ENCODE peak calls at places on chromosomes 11 and 22, in four cellular contexts. One of them, this sample, is unnamed.

GRCh38 chr11:90449643-90450042 is 226.8 kb upstream of the CHORDC1 start:
- DNase-seq in K562: no peak
- DNase-seq in GM12878: no peak
- DNase-seq in HepG2: no peak
- DNase-seq in this sample: no peak

GRCh38 chr11:67452141-67452952 is at the start of gene GPR152:
- DNase-seq in K562: no peak
- DNase-seq in GM12878: no peak
- DNase-seq in HepG2: no peak
- DNase-seq in this sample: no peak

GRCh38 chr11:75735181-75735845 is 17.7 kb downstream of the MOGAT2 start:
- DNase-seq in K562: no peak
- DNase-seq in GM12878: no peak
- DNase-seq in HepG2: no peak
- DNase-seq in this sample: no peak

GRCh38 chr11:12003815-12004214 is 4.6 kb downstream of the DKK3 start:
- DNase-seq in K562: no peak
- DNase-seq in GM12878: no peak
- DNase-seq in HepG2: no peak
- DNase-seq in this sample: no peak

GRCh38 chr11:20544536-20545237 is 54.7 kb upstream of the SLC6A5 start:
- DNase-seq in K562: no peak
- DNase-seq in GM12878: no peak
- DNase-seq in HepG2: no peak
- DNase-seq in this sample: peak

GRCh38 chr11:74255741-74256369 is 55.6 kb downstream of the P4HA3 start:
- DNase-seq in K562: peak
- DNase-seq in GM12878: no peak
- DNase-seq in HepG2: peak
- DNase-seq in this sample: peak

GRCh38 chr11:68038718-68039525 is at the start of gene TCIRG1:
- DNase-seq in K562: peak
- DNase-seq in GM12878: peak
- DNase-seq in HepG2: peak
- DNase-seq in this sample: peak

GRCh38 chr22:20583471-20583922 is 76.1 kb downstream of the MED15 start:
- DNase-seq in K562: no peak
- DNase-seq in GM12878: no peak
- DNase-seq in HepG2: no peak
- DNase-seq in this sample: peak

GRCh38 chr22:35987487-35987886 is 41.1 kb downstream of the RBFOX2 start:
- DNase-seq in K562: no peak
- DNase-seq in GM12878: no peak
- DNase-seq in HepG2: peak
- DNase-seq in this sample: no peak

GRCh38 chr22:20524004-20524481 is 16.6 kb downstream of the MED15 start:
- DNase-seq in K562: peak
- DNase-seq in GM12878: peak
- DNase-seq in HepG2: peak
- DNase-seq in this sample: no peak

GRCh38 chr11:119846374-119846773 is 117.4 kb upstream of the NECTIN1 start:
- DNase-seq in K562: no peak
- DNase-seq in GM12878: no peak
- DNase-seq in HepG2: no peak
- DNase-seq in this sample: no peak

GRCh38 chr22:26718905-26719304 is 61.5 kb downstream of the MIAT start:
- DNase-seq in K562: no peak
- DNase-seq in GM12878: no peak
- DNase-seq in HepG2: no peak
- DNase-seq in this sample: no peak

GRCh38 chr11:90836031-90836430 is 613.2 kb upstream of the CHORDC1 start:
- DNase-seq in K562: no peak
- DNase-seq in GM12878: no peak
- DNase-seq in HepG2: no peak
- DNase-seq in this sample: no peak

GRCh38 chr11:11594162-11594561 is 27.6 kb downstream of the GALNT18 start:
- DNase-seq in K562: no peak
- DNase-seq in GM12878: no peak
- DNase-seq in HepG2: no peak
- DNase-seq in this sample: no peak

GRCh38 chr11:88313441-88313840 is 24.1 kb downstream of the CTSC start:
- DNase-seq in K562: no peak
- DNase-seq in GM12878: no peak
- DNase-seq in HepG2: no peak
- DNase-seq in this sample: no peak

GRCh38 chr11:116891746-116892145 is 54.3 kb upstream of the APOA1 start:
- DNase-seq in K562: no peak
- DNase-seq in GM12878: no peak
- DNase-seq in HepG2: no peak
- DNase-seq in this sample: no peak

GRCh38 chr11:116993599-116993998 is 104.6 kb downstream of the SIK3 start:
- DNase-seq in K562: no peak
- DNase-seq in GM12878: no peak
- DNase-seq in HepG2: no peak
- DNase-seq in this sample: peak

GRCh38 chr22:39543095-39543494 is 10.5 kb upstream of the RPS19BP1 start:
- DNase-seq in K562: peak
- DNase-seq in GM12878: no peak
- DNase-seq in HepG2: no peak
- DNase-seq in this sample: peak

GRCh38 chr22:39547587-39547947 is 15.0 kb upstream of the RPS19BP1 start:
- DNase-seq in K562: no peak
- DNase-seq in GM12878: no peak
- DNase-seq in HepG2: no peak
- DNase-seq in this sample: no peak

GRCh38 chr22:39546889-39547586 is 14.5 kb upstream of the RPS19BP1 start:
- DNase-seq in K562: no peak
- DNase-seq in GM12878: no peak
- DNase-seq in HepG2: no peak
- DNase-seq in this sample: no peak

GRCh38 chr22:39545310-39546063 is 12.9 kb upstream of the RPS19BP1 start:
- DNase-seq in K562: peak
- DNase-seq in GM12878: no peak
- DNase-seq in HepG2: no peak
- DNase-seq in this sample: peak

GRCh38 chr22:39546064-39546365 is 13.5 kb upstream of the RPS19BP1 start:
- DNase-seq in K562: no peak
- DNase-seq in GM12878: no peak
- DNase-seq in HepG2: no peak
- DNase-seq in this sample: no peak
- TF ChIP-seq REST in K562: peak
- TF ChIP-seq REST in GM12878: no peak
- TF ChIP-seq REST in HepG2: no peak
- TF ChIP-seq REST in this sample: no peak

DNA sequence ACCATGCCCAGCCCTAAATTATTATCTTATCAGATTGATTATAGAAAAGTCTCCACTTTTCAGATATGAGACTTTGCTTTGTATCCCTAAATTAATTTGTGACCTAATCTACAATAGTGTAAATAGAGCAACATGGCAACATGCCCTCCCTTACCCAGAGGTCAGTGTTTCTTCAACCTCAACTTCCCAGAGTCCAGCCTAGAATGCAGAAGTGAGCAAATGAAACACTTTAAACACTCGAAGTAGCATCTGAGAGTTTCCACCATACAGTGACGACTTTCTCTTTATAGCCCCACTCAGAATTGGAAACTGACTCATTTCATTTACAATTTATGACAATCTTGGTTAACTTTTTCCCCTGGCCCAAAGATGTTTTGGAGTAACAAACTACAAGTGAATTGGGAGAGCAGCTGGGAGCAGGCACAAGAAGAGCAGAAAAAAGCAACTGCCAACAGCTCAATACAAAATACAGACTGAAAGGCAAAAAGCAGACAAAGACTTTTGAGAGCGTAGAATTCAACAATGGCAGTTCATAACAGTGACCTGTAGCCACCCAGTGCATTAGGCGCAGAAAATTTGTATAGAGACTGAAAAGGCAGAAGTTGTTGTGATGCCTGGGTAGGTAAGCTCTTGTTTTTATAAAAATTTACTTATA is 10.1 kb upstream of the BLID start:
- DNase-seq in K562: no peak
- DNase-seq in GM12878: no peak
- DNase-seq in HepG2: no peak
- DNase-seq in this sample: no peak
- H2AFZ ChIP-seq in K562: no peak
- H2AFZ ChIP-seq in GM12878: no peak
- H2AFZ ChIP-seq in HepG2: no peak
- H2AFZ ChIP-seq in this sample: no peak

DNA sequence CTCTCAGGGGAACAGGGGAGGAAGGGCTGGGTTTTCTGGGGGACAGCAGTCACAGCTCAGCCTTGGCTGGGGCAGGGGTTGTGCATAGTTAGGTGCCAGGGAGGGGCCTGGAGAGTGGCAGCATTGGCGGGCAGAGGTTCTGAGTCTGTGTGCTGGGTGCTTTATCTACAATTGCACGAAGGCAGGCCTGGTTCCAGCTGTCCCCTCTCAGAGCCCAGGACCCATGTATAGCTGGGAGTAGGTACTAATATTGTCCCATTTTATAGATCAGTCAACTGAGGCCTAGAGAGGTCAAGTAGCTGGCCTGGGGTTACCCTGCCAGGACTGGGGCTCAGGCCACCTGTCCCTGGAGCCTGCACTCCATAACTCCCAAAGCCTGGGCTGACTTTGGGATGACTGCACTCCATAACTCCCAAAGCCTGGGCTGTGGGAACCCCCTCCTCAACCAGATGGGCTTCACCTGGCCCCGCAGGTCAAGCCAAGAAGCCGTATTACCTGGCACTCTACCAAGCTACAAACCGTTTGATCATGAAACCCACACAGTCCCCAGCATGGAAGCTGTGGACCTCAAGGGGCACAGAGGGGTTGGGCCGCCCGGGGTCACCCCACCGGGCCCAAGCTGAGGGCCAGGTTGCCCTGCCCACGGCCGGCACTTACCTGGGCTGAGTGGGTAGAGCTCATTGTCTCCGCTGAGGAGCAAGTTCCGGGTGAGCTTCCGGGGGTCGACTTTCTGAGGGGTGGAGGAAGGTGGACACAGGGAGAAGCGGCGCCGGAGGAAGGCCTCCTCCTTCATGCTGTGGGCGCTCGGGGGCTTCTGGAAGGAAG is 36.5 kb downstream of the OSBPL5 start:
- DNase-seq in K562: no peak
- DNase-seq in GM12878: no peak
- DNase-seq in HepG2: no peak
- DNase-seq in this sample: no peak
- TF ChIP-seq JUNB in K562: no peak
- TF ChIP-seq JUNB in GM12878: no peak
- TF ChIP-seq JUNB in HepG2: no peak
- TF ChIP-seq JUNB in this sample: no peak

GRCh38 chr22:48442663-48443062 is 1385.0 kb downstream of the BRD1 start:
- DNase-seq in K562: no peak
- DNase-seq in GM12878: no peak
- DNase-seq in HepG2: no peak
- DNase-seq in this sample: no peak
- TF ChIP-seq REST in K562: no peak
- TF ChIP-seq REST in GM12878: no peak
- TF ChIP-seq REST in HepG2: no peak
- TF ChIP-seq REST in this sample: no peak

GRCh38 chr11:2376751-2377451 is at the start of gene CD81:
- DNase-seq in K562: peak
- DNase-seq in GM12878: no peak
- DNase-seq in HepG2: no peak
- DNase-seq in this sample: no peak
- H2AFZ ChIP-seq in K562: peak
- H2AFZ ChIP-seq in GM12878: no peak
- H2AFZ ChIP-seq in HepG2: no peak
- H2AFZ ChIP-seq in this sample: no peak

DNA sequence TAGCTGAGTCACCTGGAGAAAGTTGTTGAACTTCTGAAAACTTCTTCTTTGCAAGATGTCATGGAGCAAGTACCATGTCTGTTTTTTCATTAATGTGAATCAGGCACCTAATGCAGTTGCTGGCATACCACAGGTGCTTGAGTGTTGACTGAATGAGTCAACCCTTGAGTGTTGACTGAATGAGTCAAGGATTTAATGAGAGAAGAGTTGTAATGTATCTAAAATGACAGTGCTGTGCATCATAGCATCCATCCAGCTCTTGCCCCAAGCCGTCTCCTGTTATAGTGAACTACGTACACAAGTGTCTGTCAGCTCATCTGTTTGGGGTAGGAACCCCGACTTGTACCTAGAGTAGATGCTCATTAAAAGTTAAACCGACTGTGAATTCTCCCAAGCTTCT is 93.1 kb downstream of the CWC15 start:
- DNase-seq in K562: no peak
- DNase-seq in GM12878: no peak
- DNase-seq in HepG2: peak
- DNase-seq in this sample: no peak
- TF ChIP-seq JUNB in K562: no peak
- TF ChIP-seq JUNB in GM12878: no peak
- TF ChIP-seq JUNB in HepG2: no peak
- TF ChIP-seq JUNB in this sample: no peak

DNA sequence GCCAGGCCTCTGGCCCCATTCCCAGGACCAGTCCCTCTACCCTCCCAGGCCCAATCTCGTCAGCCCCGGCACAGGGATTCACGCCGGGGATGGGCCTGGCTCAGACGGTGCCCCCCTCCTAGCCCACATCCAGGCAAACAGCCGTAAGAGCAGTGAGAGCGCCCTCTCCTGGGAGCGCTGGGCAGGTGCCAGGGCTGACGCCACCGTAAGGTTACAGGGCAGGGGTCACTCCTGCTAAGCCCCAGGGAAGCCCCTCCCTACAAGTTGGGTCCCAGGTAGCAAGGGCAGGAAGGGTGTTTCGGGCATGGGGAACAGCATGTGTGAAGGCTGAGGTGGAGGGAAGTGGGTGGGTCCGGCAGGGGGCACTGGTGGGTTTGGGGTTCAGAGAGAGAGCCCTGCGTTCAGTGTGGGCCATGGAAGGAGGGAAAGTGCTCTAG is 19.2 kb upstream of the PPARA start:
- DNase-seq in K562: peak
- DNase-seq in GM12878: no peak
- DNase-seq in HepG2: no peak
- DNase-seq in this sample: peak
- TF ChIP-seq REST in K562: no peak
- TF ChIP-seq REST in GM12878: no peak
- TF ChIP-seq REST in HepG2: no peak
- TF ChIP-seq REST in this sample: no peak

DNA sequence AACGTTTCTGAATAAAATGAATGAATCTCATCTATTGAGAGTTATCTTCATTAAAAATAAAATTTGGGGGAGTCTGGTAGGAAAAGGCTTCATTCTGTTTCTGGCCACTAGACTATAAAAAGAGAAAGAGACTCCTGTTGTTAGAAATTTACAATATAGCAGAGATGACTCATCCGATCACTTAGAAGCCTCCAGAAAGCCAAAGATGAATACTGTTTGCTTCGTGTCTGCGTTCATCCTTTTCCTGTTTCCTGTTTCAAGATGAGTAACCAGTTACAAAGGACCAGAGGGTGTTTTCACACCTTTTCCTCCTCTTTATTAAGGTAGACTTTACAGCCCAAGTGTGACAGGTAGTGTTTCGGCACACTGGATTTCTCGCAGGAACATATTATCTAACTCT is 1120.7 kb downstream of the LRRC4C start:
- DNase-seq in K562: no peak
- DNase-seq in GM12878: no peak
- DNase-seq in HepG2: no peak
- DNase-seq in this sample: peak
- H2AFZ ChIP-seq in K562: no peak
- H2AFZ ChIP-seq in GM12878: no peak
- H2AFZ ChIP-seq in HepG2: no peak
- H2AFZ ChIP-seq in this sample: no peak

GRCh38 chr11:29518389-29519174 is 498.2 kb downstream of the KCNA4 start:
- DNase-seq in K562: no peak
- DNase-seq in GM12878: no peak
- DNase-seq in HepG2: no peak
- DNase-seq in this sample: peak
- TF ChIP-seq JUNB in K562: no peak
- TF ChIP-seq JUNB in GM12878: no peak
- TF ChIP-seq JUNB in HepG2: no peak
- TF ChIP-seq JUNB in this sample: no peak